ENCODE peak calls at places on chromosomes 13 and 19, in five cellular contexts. One of them, this sample, is unnamed.

GRCh38 chr13:29566864-29567263 is 28.6 kb downstream of the SLC7A1 start:
- DNase-seq in transverse colon: no peak
- DNase-seq in heart left ventricle: no peak
- DNase-seq in left lung: no peak
- DNase-seq in OCI-LY7: no peak
- DNase-seq in this sample: no peak

GRCh38 chr19:38693380-38694223 is 46.2 kb downstream of the ACTN4 start:
- DNase-seq in transverse colon: peak; percentile 51
- DNase-seq in heart left ventricle: peak; percentile 68
- DNase-seq in left lung: peak; percentile 77
- DNase-seq in OCI-LY7: peak; percentile 9
- DNase-seq in this sample: peak; percentile 60

GRCh38 chr13:112056739-112057433 is 10.1 kb upstream of the SOX1 start:
- DNase-seq in transverse colon: no peak
- DNase-seq in heart left ventricle: no peak
- DNase-seq in left lung: no peak
- DNase-seq in OCI-LY7: no peak
- DNase-seq in this sample: no peak

GRCh38 chr13:52827839-52828238 is 20.6 kb downstream of the PCDH8 start:
- DNase-seq in transverse colon: no peak
- DNase-seq in heart left ventricle: no peak
- DNase-seq in left lung: no peak
- DNase-seq in OCI-LY7: no peak
- DNase-seq in this sample: no peak

GRCh38 chr19:44003461-44004134 is 841 bp downstream of the ZNF230 start:
- DNase-seq in transverse colon: peak; percentile 8
- DNase-seq in heart left ventricle: no peak
- DNase-seq in left lung: no peak
- DNase-seq in OCI-LY7: peak; percentile 19
- DNase-seq in this sample: peak; percentile 57

GRCh38 chr13:48730971-48731658 is 77.4 kb downstream of the CYSLTR2 start:
- DNase-seq in transverse colon: no peak
- DNase-seq in heart left ventricle: no peak
- DNase-seq in left lung: no peak
- DNase-seq in OCI-LY7: no peak
- DNase-seq in this sample: no peak

GRCh38 chr13:40911341-40911740 is 107.8 kb downstream of the ELF1 start:
- DNase-seq in transverse colon: no peak
- DNase-seq in heart left ventricle: no peak
- DNase-seq in left lung: no peak
- DNase-seq in OCI-LY7: no peak
- DNase-seq in this sample: no peak

GRCh38 chr13:66659291-66660012 is 570.7 kb downstream of the PCDH9 start:
- DNase-seq in transverse colon: no peak
- DNase-seq in heart left ventricle: no peak
- DNase-seq in left lung: no peak
- DNase-seq in OCI-LY7: peak; percentile 90
- DNase-seq in this sample: no peak

GRCh38 chr19:48490980-48491792 is 20.4 kb downstream of the LMTK3 start:
- DNase-seq in transverse colon: peak; percentile 66
- DNase-seq in heart left ventricle: peak; percentile 39
- DNase-seq in left lung: no peak
- DNase-seq in OCI-LY7: peak; percentile 80
- DNase-seq in this sample: peak; percentile 79

GRCh38 chr19:2944775-2945574 is at the start of gene ZNF77:
- DNase-seq in transverse colon: peak; percentile 99
- DNase-seq in heart left ventricle: peak; percentile 99
- DNase-seq in left lung: peak; percentile 92
- DNase-seq in OCI-LY7: peak; percentile 100
- DNase-seq in this sample: peak; percentile 98

GRCh38 chr13:82330499-82330898 is 1551.8 kb downstream of the SLITRK1 start:
- DNase-seq in transverse colon: no peak
- DNase-seq in heart left ventricle: no peak
- DNase-seq in left lung: no peak
- DNase-seq in OCI-LY7: peak; percentile 26
- DNase-seq in this sample: no peak

GRCh38 chr13:79225487-79226232 is 180.4 kb downstream of the RBM26 start:
- DNase-seq in transverse colon: no peak
- DNase-seq in heart left ventricle: no peak
- DNase-seq in left lung: no peak
- DNase-seq in OCI-LY7: no peak
- DNase-seq in this sample: no peak

DNA sequence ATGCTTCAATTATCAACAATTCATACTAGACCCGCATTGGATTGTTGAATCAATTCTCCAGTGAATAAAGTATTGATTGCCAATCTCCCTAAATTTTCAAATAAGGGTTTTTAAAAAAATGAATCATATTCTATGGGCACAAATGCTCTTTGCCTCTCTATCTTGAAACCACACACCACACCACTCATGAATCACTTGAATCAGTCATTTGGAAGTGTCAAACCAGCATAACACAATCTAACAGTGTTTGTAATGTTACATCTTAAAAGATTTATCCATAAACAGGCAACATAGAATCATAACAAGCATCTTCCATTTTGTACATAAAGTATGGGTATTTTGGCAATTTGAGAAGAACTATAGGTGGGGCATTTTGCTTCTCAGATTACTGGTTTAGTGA is 219.5 kb upstream of the MIR17HG start:
- DNase-seq in transverse colon: no peak
- DNase-seq in heart left ventricle: no peak
- DNase-seq in left lung: no peak
- DNase-seq in OCI-LY7: no peak
- DNase-seq in this sample: no peak
- H3K4me1 ChIP-seq in transverse colon: no peaks in the 10 kb centered on the region
- H3K4me1 ChIP-seq in heart left ventricle: no peaks in the 10 kb centered on the region
- H3K4me1 ChIP-seq in left lung: no peaks in the 10 kb centered on the region
- H3K4me1 ChIP-seq in OCI-LY7: no peaks in the 10 kb centered on the region
- H3K4me1 ChIP-seq in this sample: no peaks in the 10 kb centered on the region

GRCh38 chr19:42089772-42090171 is 13.8 kb downstream of the ZNF574 start:
- DNase-seq in transverse colon: no peak
- DNase-seq in heart left ventricle: no peak
- DNase-seq in left lung: no peak
- DNase-seq in OCI-LY7: no peak
- DNase-seq in this sample: no peak

GRCh38 chr19:42088471-42089190 is 12.7 kb downstream of the ZNF574 start:
- DNase-seq in transverse colon: no peak
- DNase-seq in heart left ventricle: no peak
- DNase-seq in left lung: no peak
- DNase-seq in OCI-LY7: no peak
- DNase-seq in this sample: no peak

GRCh38 chr19:42090687-42091086 is 14.7 kb downstream of the ZNF574 start:
- DNase-seq in transverse colon: peak; percentile 23
- DNase-seq in heart left ventricle: no peak
- DNase-seq in left lung: no peak
- DNase-seq in OCI-LY7: no peak
- DNase-seq in this sample: no peak

GRCh38 chr19:42086770-42087550 is 11.0 kb downstream of the ZNF574 start:
- DNase-seq in transverse colon: no peak
- DNase-seq in heart left ventricle: no peak
- DNase-seq in left lung: no peak
- DNase-seq in OCI-LY7: no peak
- DNase-seq in this sample: no peak

DNA sequence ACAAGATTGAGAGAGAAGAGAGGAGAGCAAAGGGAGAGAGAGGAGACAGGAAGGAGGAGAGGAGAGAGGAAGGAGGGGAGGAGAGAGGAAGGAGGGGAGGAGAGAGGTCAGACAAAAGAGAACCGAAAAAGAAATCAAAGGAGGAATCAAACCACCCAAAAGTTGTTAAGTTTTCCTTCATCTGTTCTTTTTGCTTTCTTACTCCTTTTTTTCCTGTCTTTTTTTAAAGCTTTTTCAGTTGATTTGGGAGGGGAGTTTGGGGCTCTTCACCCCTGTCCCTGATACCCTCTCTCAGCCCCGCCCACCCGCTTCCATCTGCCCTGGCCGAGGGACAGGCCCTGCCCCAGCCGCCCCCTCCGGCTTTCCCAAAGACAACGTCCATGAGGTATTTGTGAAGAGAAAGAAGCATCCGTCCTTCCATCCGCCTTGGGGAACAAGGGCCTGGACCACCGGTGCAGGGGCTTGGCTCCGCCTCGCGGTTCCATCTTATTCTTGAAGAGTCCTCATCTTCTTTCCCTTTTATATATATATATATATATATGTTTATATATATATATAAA is 13.3 kb downstream of the ZNF574 start:
- DNase-seq in transverse colon: no peak
- DNase-seq in heart left ventricle: no peak
- DNase-seq in left lung: no peak
- DNase-seq in OCI-LY7: no peak
- DNase-seq in this sample: no peak
- H3K4me1 ChIP-seq in transverse colon: peaks cover 17% of the 10 kb centered on the region
- H3K4me1 ChIP-seq in heart left ventricle: peaks cover 34% of the 10 kb centered on the region
- H3K4me1 ChIP-seq in left lung: peaks cover 3% of the 10 kb centered on the region
- H3K4me1 ChIP-seq in OCI-LY7: peaks cover 35% of the 10 kb centered on the region
- H3K4me1 ChIP-seq in this sample: peaks cover 16% of the 10 kb centered on the region

GRCh38 chr13:100300213-100300612 is 211.3 kb downstream of the PCCA start:
- DNase-seq in transverse colon: no peak
- DNase-seq in heart left ventricle: no peak
- DNase-seq in left lung: no peak
- DNase-seq in OCI-LY7: no peak
- DNase-seq in this sample: no peak
- H3K4me1 ChIP-seq in transverse colon: no peaks in the 10 kb centered on the region
- H3K4me1 ChIP-seq in heart left ventricle: no peaks in the 10 kb centered on the region
- H3K4me1 ChIP-seq in left lung: no peaks in the 10 kb centered on the region
- H3K4me1 ChIP-seq in OCI-LY7: no peaks in the 10 kb centered on the region
- H3K4me1 ChIP-seq in this sample: no peaks in the 10 kb centered on the region

DNA sequence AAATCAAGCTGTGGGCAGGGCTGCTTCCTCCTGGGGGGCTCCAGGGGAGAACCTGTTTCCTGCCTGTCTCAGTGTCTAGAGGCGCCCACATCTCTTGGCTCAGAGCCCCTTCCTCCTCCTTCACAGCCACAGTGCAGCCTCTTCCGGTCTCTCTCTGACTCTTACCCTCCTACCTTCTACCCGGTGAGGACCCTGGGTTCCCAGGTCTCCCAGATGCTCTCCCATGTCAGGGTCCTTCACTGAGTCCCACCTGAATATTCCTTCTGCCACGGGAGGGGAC is 153.1 kb downstream of the KDM4B start:
- DNase-seq in transverse colon: no peak
- DNase-seq in heart left ventricle: no peak
- DNase-seq in left lung: no peak
- DNase-seq in OCI-LY7: no peak
- DNase-seq in this sample: no peak
- H3K4me1 ChIP-seq in transverse colon: no peaks in the 10 kb centered on the region
- H3K4me1 ChIP-seq in heart left ventricle: peaks cover 2% of the 10 kb centered on the region
- H3K4me1 ChIP-seq in left lung: no peaks in the 10 kb centered on the region
- H3K4me1 ChIP-seq in OCI-LY7: peaks cover 5% of the 10 kb centered on the region
- H3K4me1 ChIP-seq in this sample: no peaks in the 10 kb centered on the region

GRCh38 chr19:16148443-16149045 is 5.1 kb downstream of the HSH2D start:
- DNase-seq in transverse colon: no peak
- DNase-seq in heart left ventricle: no peak
- DNase-seq in left lung: no peak
- DNase-seq in OCI-LY7: no peak
- DNase-seq in this sample: no peak
- H3K4me1 ChIP-seq in transverse colon: no peaks in the 10 kb centered on the region
- H3K4me1 ChIP-seq in heart left ventricle: peaks cover 54% of the 10 kb centered on the region
- H3K4me1 ChIP-seq in left lung: peaks cover 69% of the 10 kb centered on the region
- H3K4me1 ChIP-seq in OCI-LY7: peaks cover 70% of the 10 kb centered on the region
- H3K4me1 ChIP-seq in this sample: no peaks in the 10 kb centered on the region

GRCh38 chr19:19160489-19161035 is 9.5 kb downstream of the MEF2B start:
- DNase-seq in transverse colon: peak; percentile 48
- DNase-seq in heart left ventricle: no peak
- DNase-seq in left lung: no peak
- DNase-seq in OCI-LY7: peak; percentile 94
- DNase-seq in this sample: no peak

GRCh38 chr19:19157808-19158207 is 12.3 kb downstream of the MEF2B start:
- DNase-seq in transverse colon: no peak
- DNase-seq in heart left ventricle: no peak
- DNase-seq in left lung: no peak
- DNase-seq in OCI-LY7: peak; percentile 46
- DNase-seq in this sample: no peak

GRCh38 chr19:19165396-19165795 is 4.7 kb downstream of the MEF2B start:
- DNase-seq in transverse colon: no peak
- DNase-seq in heart left ventricle: no peak
- DNase-seq in left lung: no peak
- DNase-seq in OCI-LY7: no peak
- DNase-seq in this sample: no peak

GRCh38 chr19:19159534-19159933 is 10.5 kb downstream of the MEF2B start:
- DNase-seq in transverse colon: no peak
- DNase-seq in heart left ventricle: no peak
- DNase-seq in left lung: no peak
- DNase-seq in OCI-LY7: no peak
- DNase-seq in this sample: no peak

DNA sequence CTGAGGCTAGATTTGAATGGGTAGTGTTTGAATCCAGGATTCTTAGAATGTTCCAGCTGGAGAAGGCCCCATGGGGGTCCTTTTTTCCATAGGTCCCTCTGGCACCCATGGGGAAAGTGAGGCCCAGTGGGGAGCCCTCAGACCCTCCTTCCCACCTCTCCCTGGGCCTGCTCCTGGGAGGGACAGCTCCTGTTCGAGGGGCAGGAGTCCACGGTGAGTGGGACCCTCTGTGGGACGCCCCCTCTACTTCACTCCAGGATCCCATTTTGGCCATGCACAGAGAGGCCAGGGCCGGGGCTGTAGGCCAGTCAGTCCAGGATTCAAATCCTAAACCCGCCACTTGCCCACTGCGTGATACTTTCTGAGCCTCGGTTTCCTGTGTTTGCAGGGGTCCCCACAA is 7.6 kb downstream of the MEF2B start:
- DNase-seq in transverse colon: no peak
- DNase-seq in heart left ventricle: no peak
- DNase-seq in left lung: no peak
- DNase-seq in OCI-LY7: no peak
- DNase-seq in this sample: no peak
- H3K4me1 ChIP-seq in transverse colon: no peaks in the 10 kb centered on the region
- H3K4me1 ChIP-seq in heart left ventricle: no peaks in the 10 kb centered on the region
- H3K4me1 ChIP-seq in left lung: no peaks in the 10 kb centered on the region
- H3K4me1 ChIP-seq in OCI-LY7: peaks cover 96% of the 10 kb centered on the region
- H3K4me1 ChIP-seq in this sample: no peaks in the 10 kb centered on the region

This sample was measured in upper lobe of right lung.